ENCODE peak calls at places on chromosomes 2 and 18, in five cellular contexts. C, R, J, T and D are unnamed samples. For H3K4me1, the result is how much of the 10 kb centered on the place peaks cover.

GRCh38 chr2:112749755-112750559 is 14.5 kb downstream of the CKAP2L start:
- DNase-seq in C (peak), R (peak), J (peak), T (peak), D (no peak)

GRCh38 chr18:58231930-58232329 is 187.9 kb downstream of the NEDD4L start:
- DNase-seq in C (no peak), R (no peak), J (no peak), T (no peak), D (no peak)

GRCh38 chr18:45980229-45980628 is 13.1 kb upstream of the EPG5 start:
- DNase-seq in C (no peak), R (no peak), J (no peak), T (no peak), D (no peak)

GRCh38 chr2:165114345-165114943 is 89.4 kb downstream of the SCN3A start:
- DNase-seq in C (peak), R (peak), J (no peak), T (no peak), D (no peak)

GRCh38 chr2:216732334-216732733 is 37.0 kb upstream of the IGFBP5 start:
- DNase-seq in C (no peak), R (no peak), J (no peak), T (no peak), D (no peak)

GRCh38 chr18:66813138-66813537 is 209.2 kb upstream of the CDH19 start:
- DNase-seq in C (no peak), R (no peak), J (no peak), T (no peak), D (no peak)

GRCh38 chr2:178163911-178164310 is 30.4 kb upstream of the OSBPL6 start:
- DNase-seq in C (no peak), R (no peak), J (no peak), T (no peak), D (no peak)

GRCh38 chr18:61153571-61153970 is 179.7 kb upstream of the CDH20 start:
- DNase-seq in C (no peak), R (no peak), J (no peak), T (no peak), D (no peak)

GRCh38 chr2:24613154-24613814 is 122.2 kb downstream of the NCOA1 start:
- DNase-seq in C (peak), R (peak), J (no peak), T (no peak), D (no peak)

GRCh38 chr2:207334631-207335371 is 169.1 kb upstream of the KLF7 start:
- DNase-seq in C (no peak), R (peak), J (no peak), T (peak), D (peak)

GRCh38 chr18:23442958-23443357 is 10.1 kb upstream of the RIOK3 start:
- DNase-seq in C (no peak), R (no peak), J (no peak), T (no peak), D (no peak)

GRCh38 chr2:44560352-44560751 is 198.6 kb downstream of the CAMKMT start:
- DNase-seq in C (peak), R (no peak), J (no peak), T (no peak), D (no peak)
- TF ChIP-seq CTCF in C (peak), R (peak), J (peak), T (peak), D (no peak)

GRCh38 chr2:98759827-98760625 is 29.1 kb upstream of the MGAT4A start:
- DNase-seq in C (no peak), R (no peak), J (no peak), T (no peak), D (no peak)
- H3K4me1 ChIP-seq in C (under half), R (under half), J (under half), T (under half), D (under half)

DNA sequence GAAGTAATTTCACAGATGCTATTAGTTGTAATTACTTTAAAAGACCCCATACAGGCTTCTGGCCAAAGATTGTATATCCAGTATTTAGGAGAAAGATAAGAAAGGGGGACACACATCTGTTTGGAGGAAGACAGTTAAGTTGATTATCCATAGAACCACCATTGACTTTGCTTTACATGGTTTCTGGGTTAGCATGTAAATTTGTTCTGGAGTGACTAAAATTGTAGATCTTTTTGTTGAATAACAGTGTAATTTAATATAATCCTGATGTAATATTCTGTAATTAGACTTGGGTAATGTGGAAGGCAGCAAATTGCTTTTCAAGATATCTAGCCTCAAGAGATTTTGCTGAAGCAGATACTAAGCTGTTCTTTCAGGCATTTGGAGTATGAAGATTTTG is 17.2 kb downstream of the COMMD1 start:
- DNase-seq in C (no peak), R (no peak), J (no peak), T (no peak), D (no peak)
- TF ChIP-seq CTCF in C (no peak), R (no peak), J (no peak), T (no peak), D (no peak)

GRCh38 chr2:168529054-168529833 is 73.2 kb downstream of the CERS6 start:
- DNase-seq in C (no peak), R (no peak), J (no peak), T (no peak), D (no peak)
- H3K4me1 ChIP-seq in C (under half), R (under half), J (under half), T (under half), D (under half)

GRCh38 chr2:20652673-20653575 is 2.0 kb upstream of the HS1BP3 start:
- DNase-seq in C (no peak), R (no peak), J (no peak), T (no peak), D (no peak)

GRCh38 chr2:20651731-20652099 is 817 bp upstream of the HS1BP3 start:
- DNase-seq in C (no peak), R (no peak), J (no peak), T (no peak), D (no peak)

GRCh38 chr2:20652141-20652540 is 1.2 kb upstream of the HS1BP3 start:
- DNase-seq in C (no peak), R (no peak), J (no peak), T (no peak), D (no peak)

GRCh38 chr2:20654414-20654813 is 3.5 kb upstream of the HS1BP3 start:
- DNase-seq in C (no peak), R (no peak), J (no peak), T (no peak), D (no peak)

GRCh38 chr2:20653695-20654306 is 2.9 kb upstream of the HS1BP3 start:
- DNase-seq in C (no peak), R (no peak), J (peak), T (no peak), D (no peak)
- TF ChIP-seq CTCF in C (peak), R (peak), J (no peak), T (no peak), D (no peak)

GRCh38 chr2:74501335-74502071 is 2.1 kb upstream of the LBX2 start:
- DNase-seq in C (no peak), R (no peak), J (no peak), T (no peak), D (no peak)
- H3K4me1 ChIP-seq in C (under half), R (under half), J (under half), T (half or more), D (half or more)

DNA sequence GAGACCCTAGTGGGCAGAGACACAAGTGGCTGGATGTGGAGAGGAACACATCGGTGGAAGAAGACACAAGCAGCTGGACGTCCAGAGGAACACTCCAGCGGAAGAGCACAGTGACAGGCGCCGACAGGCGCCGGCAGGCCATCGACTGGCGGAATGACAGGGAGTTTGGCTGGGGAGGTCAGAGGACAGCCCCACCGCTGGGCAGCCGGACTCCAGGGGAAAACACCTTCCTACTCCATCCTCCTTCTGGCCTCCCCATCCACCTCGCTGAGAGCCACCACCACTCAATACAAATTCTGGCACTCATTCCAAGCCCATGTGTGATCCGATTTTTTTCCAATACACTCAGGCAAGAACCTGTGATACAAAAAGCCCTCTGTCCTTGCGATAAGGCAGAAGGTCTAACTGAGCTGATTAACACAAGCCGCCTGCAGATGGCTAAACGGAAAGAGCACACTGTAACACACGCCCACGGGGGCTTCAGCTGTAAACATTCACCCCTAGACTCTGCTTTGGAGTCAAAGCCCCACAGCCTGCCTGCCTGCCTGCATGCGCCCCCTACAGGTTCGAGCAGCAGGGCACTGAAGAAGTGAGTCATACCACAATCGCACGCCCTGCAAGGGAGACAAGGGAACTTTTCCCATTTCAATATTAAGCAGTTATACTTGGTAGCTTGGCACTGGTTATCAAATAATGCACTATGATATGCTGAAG is 50.2 kb upstream of the LRP1B start:
- DNase-seq in C (peak), R (peak), J (no peak), T (no peak), D (no peak)
- TF ChIP-seq CTCF in C (peak), R (peak), J (no peak), T (peak), D (no peak)